ENCODE peak calls at places on chromosome 4, in six cellular contexts. K is EL, J is A673, M is heart right ventricle, Z is fibroblast of the conjunctiva, N is HTR-8/SVneo. A is an unnamed sample.
A peak's percentile ranks its signal among the peaks of the same experiment; 100 is the strongest.

GRCh38 chr4:51858605-51859211 is 15.8 kb downstream of the DCUN1D4 start:
- DNase-seq in K (no peak), Z (no peak), N (no peak), M (no peak), J (no peak), A (no peak)

GRCh38 chr4:23297327-23297726 is 592.5 kb downstream of the PPARGC1A start:
- DNase-seq in M (no peak), K (no peak), J (no peak), N (no peak), Z (no peak), A (no peak)

GRCh38 chr4:11487876-11488545 is 59.3 kb upstream of the HS3ST1 start:
- DNase-seq in N (no peak), K (no peak), J (no peak), M (no peak), Z (no peak), A (no peak)

GRCh38 chr4:108529984-108530901 is 90.1 kb upstream of the RPL34 start:
- DNase-seq in M (no peak), Z (no peak), K (no peak), J (no peak), N (no peak), A (no peak)

GRCh38 chr4:84496356-84497219 is 2.5 kb downstream of the NKX6-1 start:
- DNase-seq in Z (no peak), M (no peak), K (no peak), N (no peak), J (no peak), A (no peak)

GRCh38 chr4:127759893-127760292 is 22.2 kb upstream of the HSPA4L start:
- DNase-seq in M (no peak), Z (no peak), J (no peak), K (peak; percentile 5), N (no peak), A (peak; percentile 29)

GRCh38 chr4:147839200-147839599 is 107.3 kb downstream of the ARHGAP10 start:
- DNase-seq in K (no peak), J (no peak), N (no peak), M (no peak), Z (no peak), A (no peak)

GRCh38 chr4:89249716-89250361 is 57.8 kb downstream of the GPRIN3 start:
- DNase-seq in N (no peak), J (no peak), K (no peak), Z (no peak), M (no peak), A (no peak)

GRCh38 chr4:96455045-96455720 is 615.3 kb downstream of the PDHA2 start:
- DNase-seq in N (no peak), K (no peak), Z (no peak), M (no peak), J (no peak), A (no peak)

GRCh38 chr4:106080376-106080775 is 185.1 kb downstream of the NPNT start:
- DNase-seq in Z (peak; percentile 5), K (no peak), N (no peak), M (no peak), J (peak; percentile 22), A (no peak)

GRCh38 chr4:119040261-119040660 is 95.4 kb upstream of the MYOZ2 start:
- DNase-seq in K (peak; percentile 21), N (no peak), Z (no peak), J (no peak), M (no peak), A (no peak)

GRCh38 chr4:148704291-148704690 is 262.1 kb upstream of the NR3C2 start:
- DNase-seq in K (no peak), J (peak; percentile 6), M (no peak), N (no peak), Z (no peak), A (no peak)

A was measured in RCC 7860.